ENCODE peak calls at places on chromosomes 6 and 20, in nine cellular contexts. L is sigmoid colon; S is heart right ventricle; I is cardiac fibroblast; W is brain microvascular endothelial cell; A is CD8-positive, alpha-beta T cell; G is BE2C; O is AG09309; V is uterus. P is an unnamed sample.
A peak's percentile ranks its signal among the peaks of the same experiment; 100 is the strongest.

GRCh38 chr6:83792846-83793245 is 60.3 kb upstream of the RIPPLY2 start:
- DNase-seq in O (no peak), S (no peak), G (no peak), W (no peak), I (no peak), V (no peak), L (no peak), A (no peak), P (no peak)

GRCh38 chr6:30463651-30464618 is 25.4 kb upstream of the HLA-E start:
- DNase-seq in V (no peak), O (no peak), W (no peak), S (peak; percentile 42), L (no peak), G (no peak), A (peak; percentile 74), I (peak; percentile 23), P (peak; percentile 40)

GRCh38 chr20:18585134-18585533 is 2.7 kb upstream of the DTD1 start:
- DNase-seq in V (no peak), S (no peak), W (peak; percentile 18), A (no peak), I (peak; percentile 24), L (no peak), G (no peak), O (peak; percentile 63), P (peak; percentile 55)

GRCh38 chr6:422423-423061 is 31.0 kb downstream of the IRF4 start:
- DNase-seq in W (peak; percentile 95), V (no peak), L (no peak), A (no peak), I (peak; percentile 51), O (peak; percentile 57), S (no peak), G (no peak), P (peak; percentile 94)

GRCh38 chr6:169240125-169240524 is 13.5 kb downstream of the THBS2 start:
- DNase-seq in A (no peak), I (no peak), O (no peak), L (no peak), S (no peak), V (no peak), G (no peak), W (no peak), P (no peak)

GRCh38 chr6:142884214-142885035 is 60.6 kb downstream of the HIVEP2 start:
- DNase-seq in S (no peak), O (no peak), A (no peak), V (no peak), L (no peak), W (no peak), I (no peak), G (no peak), P (no peak)

GRCh38 chr6:166862287-166862977 is 93.9 kb downstream of the RNASET2 start:
- DNase-seq in L (no peak), W (no peak), S (peak; percentile 39), A (peak; percentile 58), O (no peak), V (no peak), I (peak; percentile 6), G (peak; percentile 73), P (no peak)

GRCh38 chr6:32816746-32817204 is at the start of gene HLA-DOB:
- DNase-seq in O (no peak), I (peak; percentile 11), S (no peak), W (no peak), A (no peak), L (no peak), V (no peak), G (no peak), P (no peak)

GRCh38 chr6:25769983-25770382 is 15.4 kb downstream of the SLC17A4 start:
- DNase-seq in V (no peak), L (no peak), O (no peak), W (no peak), A (no peak), S (no peak), G (no peak), I (peak; percentile 8), P (no peak)

GRCh38 chr6:5078121-5078695 is 6.9 kb upstream of the PPP1R3G start:
- DNase-seq in G (no peak), S (no peak), A (no peak), L (no peak), I (peak; percentile 10), V (no peak), O (no peak), W (no peak), P (no peak)

GRCh38 chr6:37688088-37688850 is 9.4 kb downstream of the MDGA1 start:
- DNase-seq in W (no peak), S (no peak), G (no peak), V (no peak), I (no peak), L (no peak), O (no peak), A (no peak), P (no peak)

GRCh38 chr6:42453649-42454427 is 2.1 kb upstream of the TRERF1 start:
- DNase-seq in W (peak; percentile 36), A (peak; percentile 57), G (no peak), S (peak; percentile 48), O (no peak), L (peak; percentile 80), I (no peak), V (peak; percentile 67), P (peak; percentile 64)

GRCh38 chr6:107033136-107033535 is 5.1 kb downstream of the MTRES1 start:
- DNase-seq in S (no peak), G (no peak), L (no peak), A (no peak), O (no peak), V (no peak), W (no peak), I (no peak), P (no peak)

DNA sequence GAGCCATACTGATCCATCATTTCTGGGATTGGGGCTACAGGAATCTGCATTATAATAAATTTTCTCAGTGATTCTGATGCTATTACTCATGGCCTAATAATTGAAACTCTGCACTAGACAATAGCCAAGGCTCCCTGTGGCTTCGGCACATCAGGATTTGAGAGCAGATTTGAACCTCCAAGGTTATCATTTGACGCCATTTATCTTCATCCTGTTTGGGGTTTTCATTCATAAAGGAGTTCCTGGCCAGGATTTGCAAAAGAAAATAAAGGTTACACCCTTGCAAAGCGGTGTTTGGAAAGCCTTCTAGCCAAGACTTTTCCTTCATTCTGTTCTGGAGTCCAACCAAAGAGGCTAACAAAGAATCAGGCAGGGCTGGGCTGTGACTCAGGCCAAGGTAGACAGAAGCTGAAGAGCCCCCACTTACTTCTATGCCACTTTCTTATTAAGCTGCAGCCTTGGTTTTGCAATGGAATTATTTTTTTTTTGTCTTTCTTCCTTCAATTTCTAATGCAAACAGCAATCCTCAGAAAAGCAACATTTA is 330.1 kb downstream of the DHX35 start:
- DNase-seq in O (no peak), W (no peak), L (no peak), I (no peak), A (no peak), V (no peak), G (no peak), S (no peak), P (no peak)
- TF ChIP-seq CTCF in O (no peak), W (no peak), L (no peak), I (no peak), A (no peak), V (no peak), G (no peak), S (no peak), P (no peak)

DNA sequence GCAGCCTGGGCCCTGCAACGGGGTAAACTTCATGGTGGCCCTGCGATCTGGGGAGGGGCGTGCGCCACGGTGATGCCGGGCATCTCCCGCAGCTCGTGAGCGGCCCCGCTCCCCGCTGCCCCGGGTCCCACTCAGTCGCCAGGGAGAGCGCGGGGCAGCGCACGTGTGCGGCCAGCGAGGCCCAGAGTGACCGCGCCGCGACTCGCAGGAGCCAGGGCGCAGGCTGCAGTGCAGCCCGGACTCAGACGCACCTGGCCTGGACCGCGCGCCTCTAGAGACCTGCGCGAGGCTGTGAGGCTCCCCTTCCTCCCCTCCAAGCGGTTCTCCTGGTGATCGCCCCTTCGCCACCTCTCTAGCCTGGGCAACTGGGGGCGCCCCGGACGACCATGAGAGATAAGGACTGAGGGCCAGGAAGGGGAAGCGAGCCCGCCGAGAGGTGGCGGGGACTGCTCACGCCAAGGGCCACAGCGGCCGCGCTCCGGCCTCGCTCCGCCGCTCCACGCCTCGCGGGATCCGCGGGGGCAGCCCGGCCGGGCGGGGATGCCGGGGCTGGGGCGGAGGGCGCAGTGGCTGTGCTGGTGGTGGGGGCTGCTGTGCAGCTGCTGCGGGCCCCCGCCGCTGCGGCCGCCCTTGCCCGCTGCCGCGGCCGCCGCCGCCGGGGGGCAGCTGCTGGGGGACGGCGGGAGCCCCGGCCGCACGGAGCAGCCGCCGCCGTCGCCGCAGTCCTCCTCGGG is 684 bp downstream of the BMP6 start:
- DNase-seq in W (no peak), S (peak; percentile 13), L (no peak), A (no peak), V (no peak), G (no peak), I (peak; percentile 12), O (no peak), P (no peak)
- H3K4me3 ChIP-seq in W (peak overlapping the region; percentile 55), S (peak overlapping the region; percentile 65), L (peak overlapping the region; percentile 61), A (peak overlapping the region; percentile 45), V (peak overlapping the region; percentile 45), G (peak overlapping the region; percentile 35), I (peak overlapping the region; percentile 67), O (peak overlapping the region; percentile 51), P (peak overlapping the region; percentile 41)

DNA sequence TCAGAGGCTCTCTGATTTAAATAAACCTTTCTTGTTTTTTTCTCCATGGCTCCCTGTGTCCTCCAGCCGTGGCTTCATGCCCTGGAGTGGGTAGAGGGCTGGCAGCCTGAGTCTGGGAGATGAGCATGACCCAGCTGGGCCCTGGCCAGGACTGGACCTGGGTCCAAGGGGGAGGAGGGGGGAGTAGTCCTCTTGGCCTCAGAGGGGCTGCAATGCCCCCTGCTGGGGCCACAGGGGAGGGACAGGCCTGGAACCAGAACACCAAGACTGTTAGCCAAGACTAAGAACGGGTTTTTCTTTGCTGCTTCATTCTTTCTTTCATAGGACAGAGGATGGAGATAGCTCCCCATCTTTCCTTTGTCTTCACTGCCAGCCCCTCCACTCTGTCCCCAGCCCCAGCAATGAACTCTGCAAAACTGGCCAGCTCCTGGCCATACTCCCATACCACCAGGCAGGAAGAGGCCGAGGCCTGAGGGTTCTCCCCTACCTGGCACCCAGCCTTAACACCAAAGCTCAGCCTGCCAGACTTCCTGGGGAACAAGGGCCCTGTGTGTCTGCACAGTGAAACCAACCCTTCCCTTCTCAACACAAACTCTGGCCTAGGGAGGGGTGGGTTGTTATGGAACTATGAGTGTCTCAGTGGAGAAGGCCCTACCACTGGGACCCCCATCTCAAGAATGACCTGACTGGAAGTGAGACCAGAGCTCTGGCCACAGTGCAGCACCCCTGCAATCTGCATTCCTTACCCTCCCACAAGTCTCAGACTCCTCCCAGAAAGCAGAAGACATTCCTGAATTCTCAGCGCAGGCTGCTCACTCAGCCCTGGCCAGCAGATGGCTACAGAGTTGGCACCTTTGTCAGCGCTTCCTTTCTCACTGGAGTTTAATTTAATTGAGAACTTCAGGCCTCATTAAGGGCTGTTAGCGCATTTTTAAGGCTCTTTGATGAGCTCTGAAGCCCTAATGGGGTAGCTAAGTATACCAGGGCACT is 11.0 kb downstream of the SLC29A1 start:
- DNase-seq in A (no peak), W (peak; percentile 65), S (peak; percentile 89), I (peak; percentile 90), G (peak; percentile 79), V (peak; percentile 87), L (peak; percentile 98), O (no peak), P (peak; percentile 82)
- TF ChIP-seq CTCF in A (peak; percentile 19), W (peak; percentile 94), S (peak; percentile 86), I (peak; percentile 89), G (peak; percentile 96), V (peak; percentile 85), L (peak; percentile 81), O (peak; percentile 81), P (peak; percentile 88)

DNA sequence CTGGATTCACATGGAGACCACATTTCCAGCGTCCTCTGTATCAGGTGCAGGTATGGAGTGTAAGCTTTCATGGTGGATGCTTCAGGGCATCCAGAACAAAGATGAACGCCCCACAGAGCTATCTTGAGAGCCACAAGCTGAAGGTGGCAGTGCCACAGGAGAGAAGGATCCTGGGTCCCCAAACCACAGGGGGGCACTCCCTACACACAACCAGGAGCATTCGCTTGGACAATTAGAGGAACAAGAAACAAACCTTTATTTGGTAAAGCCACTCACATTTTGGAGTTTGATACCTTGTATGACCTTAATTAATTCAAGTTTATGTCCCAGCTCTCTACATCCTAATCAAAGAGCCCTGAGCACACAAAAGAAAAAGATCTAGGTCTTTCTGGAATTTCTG is 406.3 kb downstream of the PREX1 start:
- DNase-seq in A (no peak), O (no peak), L (no peak), I (no peak), W (no peak), S (no peak), G (no peak), V (no peak), P (no peak)
- H3K4me3 ChIP-seq in A (no peak overlapping the region), O (no peak overlapping the region), L (no peak overlapping the region), I (no peak overlapping the region), W (no peak overlapping the region), S (no peak overlapping the region), G (no peak overlapping the region), V (no peak overlapping the region), P (no peak overlapping the region)